ENCODE peak calls at places on chromosomes 11 and 22, in four cellular contexts. One of them, this sample, is unnamed.
A peak's percentile ranks its signal among the peaks of the same experiment; 100 is the strongest.

GRCh38 chr22:26168934-26169311 is 339 bp upstream of the SEZ6L start:
- DNase-seq in K562: no peak
- DNase-seq in GM12878: no peak
- DNase-seq in HepG2: no peak
- DNase-seq in this sample: no peak

GRCh38 chr11:959027-959426 is 33.4 kb downstream of the AP2A2 start:
- DNase-seq in K562: no peak
- DNase-seq in GM12878: no peak
- DNase-seq in HepG2: no peak
- DNase-seq in this sample: no peak

GRCh38 chr11:18523079-18523478 is 3.7 kb downstream of the TSG101 start:
- DNase-seq in K562: no peak
- DNase-seq in GM12878: no peak
- DNase-seq in HepG2: no peak
- DNase-seq in this sample: no peak

GRCh38 chr22:48488611-48489456 is 1338.8 kb downstream of the BRD1 start:
- DNase-seq in K562: no peak
- DNase-seq in GM12878: no peak
- DNase-seq in HepG2: no peak
- DNase-seq in this sample: peak; percentile 54

GRCh38 chr11:70046089-70046488 is 32.0 kb upstream of the ANO1 start:
- DNase-seq in K562: no peak
- DNase-seq in GM12878: no peak
- DNase-seq in HepG2: no peak
- DNase-seq in this sample: no peak

GRCh38 chr11:96168623-96169022 is 174.4 kb downstream of the MAML2 start:
- DNase-seq in K562: no peak
- DNase-seq in GM12878: no peak
- DNase-seq in HepG2: no peak
- DNase-seq in this sample: no peak

GRCh38 chr11:94175545-94175944 is 46.9 kb downstream of the PANX1 start:
- DNase-seq in K562: no peak
- DNase-seq in GM12878: no peak
- DNase-seq in HepG2: no peak
- DNase-seq in this sample: no peak

GRCh38 chr11:124761301-124762021 is 629 bp downstream of the ESAM start:
- DNase-seq in K562: no peak
- DNase-seq in GM12878: no peak
- DNase-seq in HepG2: no peak
- DNase-seq in this sample: no peak

GRCh38 chr11:96287796-96288439 is 55.1 kb downstream of the MAML2 start:
- DNase-seq in K562: no peak
- DNase-seq in GM12878: no peak
- DNase-seq in HepG2: no peak
- DNase-seq in this sample: no peak

GRCh38 chr11:125950696-125951645 is 5.1 kb downstream of the VSIG10L2 start:
- DNase-seq in K562: no peak
- DNase-seq in GM12878: no peak
- DNase-seq in HepG2: no peak
- DNase-seq in this sample: peak; percentile 89
- TF ChIP-seq EP300 in K562: no peak
- TF ChIP-seq EP300 in GM12878: no peak
- TF ChIP-seq EP300 in HepG2: no peak
- TF ChIP-seq EP300 in this sample: no peak

GRCh38 chr11:91857194-91857593 is 367.4 kb upstream of the FAT3 start:
- DNase-seq in K562: no peak
- DNase-seq in GM12878: no peak
- DNase-seq in HepG2: no peak
- DNase-seq in this sample: no peak

GRCh38 chr11:91860661-91861060 is 364.0 kb upstream of the FAT3 start:
- DNase-seq in K562: no peak
- DNase-seq in GM12878: no peak
- DNase-seq in HepG2: no peak
- DNase-seq in this sample: no peak

GRCh38 chr11:91859666-91860065 is 365.0 kb upstream of the FAT3 start:
- DNase-seq in K562: no peak
- DNase-seq in GM12878: no peak
- DNase-seq in HepG2: no peak
- DNase-seq in this sample: peak; percentile 32
- TF ChIP-seq NFIC in K562: no peak
- TF ChIP-seq NFIC in GM12878: no peak
- TF ChIP-seq NFIC in HepG2: no peak
- TF ChIP-seq NFIC in this sample: no peak

DNA sequence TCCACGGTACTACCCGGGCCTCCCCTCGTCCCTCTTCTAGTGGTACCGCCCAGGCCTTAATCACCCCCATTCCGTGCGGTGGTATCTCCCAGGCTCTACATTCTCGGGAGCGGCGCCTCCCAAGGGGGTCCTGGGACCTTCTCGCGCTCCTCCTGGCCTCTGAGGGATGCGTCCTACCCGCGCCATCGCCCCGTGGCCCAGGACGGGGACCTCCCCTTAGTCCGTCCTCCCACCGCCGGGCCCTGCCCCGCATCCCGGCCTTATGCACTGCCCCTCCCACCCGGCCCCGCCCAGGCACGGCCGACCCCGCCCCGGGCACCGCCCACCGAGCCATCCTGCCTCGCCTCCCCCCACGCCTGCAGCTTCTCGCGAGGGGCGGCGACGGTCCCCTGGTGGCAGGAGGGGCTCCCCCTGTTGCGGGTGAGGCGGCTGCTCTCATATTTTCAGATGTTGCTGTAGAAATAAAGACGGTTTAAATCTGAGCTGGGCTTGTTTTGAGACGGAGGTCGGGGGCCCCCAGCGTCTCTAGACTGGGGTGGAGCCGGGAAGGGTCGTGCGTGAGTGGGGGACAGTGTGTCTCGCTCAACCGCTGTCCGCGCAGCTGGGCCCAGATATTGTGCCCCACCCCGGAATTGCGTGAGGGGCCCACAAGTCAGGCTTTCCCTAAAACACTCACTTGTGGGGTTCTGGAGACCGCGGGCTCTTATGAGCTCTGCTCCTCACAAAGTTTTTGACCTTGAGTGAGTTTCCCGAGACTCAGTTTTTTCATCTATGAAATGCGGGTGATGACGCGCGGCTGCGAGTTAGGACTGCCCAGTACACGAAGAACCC is 845 bp upstream of the RAB1B start:
- DNase-seq in K562: peak; percentile 91
- DNase-seq in GM12878: peak; percentile 54
- DNase-seq in HepG2: peak; percentile 57
- DNase-seq in this sample: peak; percentile 96
- TF ChIP-seq EP300 in K562: no peak
- TF ChIP-seq EP300 in GM12878: no peak
- TF ChIP-seq EP300 in HepG2: no peak
- TF ChIP-seq EP300 in this sample: no peak

GRCh38 chr22:37330200-37331033 is 48.1 kb downstream of the CYTH4 start:
- DNase-seq in K562: peak; percentile 79
- DNase-seq in GM12878: no peak
- DNase-seq in HepG2: peak; percentile 88
- DNase-seq in this sample: peak; percentile 86
- TF ChIP-seq NFIC in K562: no peak
- TF ChIP-seq NFIC in GM12878: no peak
- TF ChIP-seq NFIC in HepG2: no peak
- TF ChIP-seq NFIC in this sample: no peak

GRCh38 chr22:32577591-32577990 is 103.0 kb downstream of the FBXO7 start:
- DNase-seq in K562: no peak
- DNase-seq in GM12878: no peak
- DNase-seq in HepG2: no peak
- DNase-seq in this sample: no peak

GRCh38 chr22:32578752-32579151 is 104.1 kb downstream of the FBXO7 start:
- DNase-seq in K562: no peak
- DNase-seq in GM12878: no peak
- DNase-seq in HepG2: no peak
- DNase-seq in this sample: no peak

GRCh38 chr22:32583074-32583677 is 108.6 kb downstream of the FBXO7 start:
- DNase-seq in K562: no peak
- DNase-seq in GM12878: no peak
- DNase-seq in HepG2: no peak
- DNase-seq in this sample: no peak

GRCh38 chr22:32576553-32577255 is 102.1 kb downstream of the FBXO7 start:
- DNase-seq in K562: peak; percentile 18
- DNase-seq in GM12878: no peak
- DNase-seq in HepG2: no peak
- DNase-seq in this sample: peak; percentile 66

DNA sequence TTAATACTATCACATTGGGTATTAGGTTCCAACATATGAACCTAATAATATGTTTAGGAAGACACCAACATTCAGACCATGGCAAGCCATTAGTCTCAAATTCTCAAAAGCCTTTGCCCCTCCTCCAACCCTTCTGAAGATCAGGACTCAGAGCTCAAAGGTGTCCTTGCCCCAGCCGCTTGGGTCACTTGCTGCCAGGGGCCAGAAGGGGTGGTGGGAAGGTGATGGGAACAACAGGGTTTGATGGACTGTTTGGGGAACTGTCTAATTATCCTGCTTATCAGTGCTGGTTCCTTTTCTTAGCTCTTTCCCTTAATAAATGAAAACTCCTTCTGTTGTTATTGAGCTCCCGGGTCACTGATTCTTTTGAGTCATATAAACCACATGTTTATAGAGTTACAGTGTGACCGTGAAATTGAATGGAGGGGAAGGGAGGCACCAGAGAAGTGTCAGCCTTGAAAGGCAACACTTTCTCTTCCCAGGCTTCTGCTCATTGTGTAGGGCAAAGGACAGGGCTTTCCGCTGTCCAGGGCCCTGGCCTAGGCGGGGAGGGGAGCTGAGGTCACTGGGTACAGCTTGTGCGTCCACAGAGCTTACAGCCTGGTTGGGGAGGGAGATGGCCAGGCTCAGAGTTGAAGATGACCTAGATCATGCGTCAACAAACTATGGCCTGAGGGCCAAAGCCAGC is 105.1 kb downstream of the FBXO7 start:
- DNase-seq in K562: no peak
- DNase-seq in GM12878: no peak
- DNase-seq in HepG2: peak; percentile 50
- DNase-seq in this sample: no peak
- TF ChIP-seq EP300 in K562: no peak
- TF ChIP-seq EP300 in GM12878: no peak
- TF ChIP-seq EP300 in HepG2: no peak
- TF ChIP-seq EP300 in this sample: no peak

GRCh38 chr11:74459584-74459983 is 7.8 kb downstream of the KCNE3 start:
- DNase-seq in K562: peak; percentile 69
- DNase-seq in GM12878: no peak
- DNase-seq in HepG2: no peak
- DNase-seq in this sample: no peak

GRCh38 chr11:74462631-74463030 is 4.7 kb downstream of the KCNE3 start:
- DNase-seq in K562: no peak
- DNase-seq in GM12878: no peak
- DNase-seq in HepG2: no peak
- DNase-seq in this sample: no peak

GRCh38 chr11:74462009-74462408 is 5.3 kb downstream of the KCNE3 start:
- DNase-seq in K562: peak; percentile 60
- DNase-seq in GM12878: no peak
- DNase-seq in HepG2: peak; percentile 66
- DNase-seq in this sample: no peak

GRCh38 chr11:74460481-74461154 is 6.7 kb downstream of the KCNE3 start:
- DNase-seq in K562: peak; percentile 46
- DNase-seq in GM12878: no peak
- DNase-seq in HepG2: no peak
- DNase-seq in this sample: no peak

GRCh38 chr11:74460065-74460464 is 7.3 kb downstream of the KCNE3 start:
- DNase-seq in K562: peak; percentile 34
- DNase-seq in GM12878: no peak
- DNase-seq in HepG2: no peak
- DNase-seq in this sample: no peak
- TF ChIP-seq NFIC in K562: no peak
- TF ChIP-seq NFIC in GM12878: no peak
- TF ChIP-seq NFIC in HepG2: no peak
- TF ChIP-seq NFIC in this sample: no peak

This sample was measured in SK-N-SH.